ENCODE peak calls at places on chromosomes 3 and 15, in four cellular contexts. Y is prostate gland, B is cardiac muscle cell, G is dorsolateral prefrontal cortex. E is an unnamed sample.

GRCh38 chr3:141050913-141051632 is at the start of gene SPSB4:
- DNase-seq in Y (no peak), B (peak), G (no peak), E (peak)

GRCh38 chr3:100246999-100247398 is 13.8 kb upstream of the TBC1D23 start:
- DNase-seq in Y (no peak), B (no peak), G (no peak), E (no peak)

GRCh38 chr3:144197116-144197515 is 225.5 kb downstream of the DIPK2A start:
- DNase-seq in Y (no peak), B (no peak), G (no peak), E (no peak)

GRCh38 chr3:134362670-134363380 is 11.4 kb downstream of the AMOTL2 start:
- DNase-seq in Y (no peak), B (no peak), G (no peak), E (no peak)

GRCh38 chr3:127289646-127290575 is 2.1 kb upstream of the PRR20G start:
- DNase-seq in Y (no peak), B (no peak), G (no peak), E (no peak)

GRCh38 chr15:52714968-52715367 is 35.8 kb upstream of the ATOSA start:
- DNase-seq in Y (no peak), B (no peak), G (no peak), E (no peak)

GRCh38 chr3:128618398-128618726 is 32.3 kb downstream of the RPN1 start:
- DNase-seq in Y (no peak), B (no peak), G (no peak), E (no peak)

GRCh38 chr3:50352762-50353161 is 2.1 kb downstream of the CYB561D2 start:
- DNase-seq in Y (no peak), B (no peak), G (no peak), E (no peak)

GRCh38 chr3:65894679-65895078 is 144.0 kb downstream of the MAGI1 start:
- DNase-seq in Y (no peak), B (peak), G (no peak), E (no peak)

GRCh38 chr3:119310052-119310451 is 15.9 kb downstream of the ARHGAP31 start:
- DNase-seq in Y (no peak), B (peak), G (no peak), E (no peak)

GRCh38 chr15:54579855-54580254 is 601.6 kb downstream of the UNC13C start:
- DNase-seq in Y (no peak), B (no peak), G (no peak), E (no peak)

GRCh38 chr3:107775958-107776357 is 253.2 kb downstream of the BBX start:
- DNase-seq in Y (no peak), B (no peak), G (no peak), E (no peak)

GRCh38 chr3:194808709-194809108 is 123.0 kb downstream of the FAM43A start:
- DNase-seq in Y (no peak), B (no peak), G (no peak), E (no peak)

GRCh38 chr15:58903232-58903631 is 30.2 kb downstream of the SLTM start:
- DNase-seq in Y (no peak), B (peak), G (no peak), E (no peak)

GRCh38 chr3:13125092-13126015 is 52.1 kb upstream of the IQSEC1 start:
- DNase-seq in Y (no peak), B (no peak), G (no peak), E (no peak)

GRCh38 chr15:53569756-53570480 is 189.5 kb downstream of the WDR72 start:
- DNase-seq in Y (no peak), B (no peak), G (no peak), E (no peak)

GRCh38 chr15:52481915-52482314 is 46.8 kb downstream of the MYO5A start:
- DNase-seq in Y (no peak), B (peak), G (no peak), E (no peak)

GRCh38 chr15:26967719-26968269 is 3.2 kb upstream of the GABRG3 start:
- DNase-seq in Y (no peak), B (no peak), G (peak), E (no peak)
- H3K4me3 ChIP-seq in Y (peak), B (peak), G (peak), E (no peak)

GRCh38 chr15:57190208-57190607 is 186.1 kb upstream of the CGNL1 start:
- DNase-seq in Y (no peak), B (no peak), G (no peak), E (no peak)
- H3K27ac ChIP-seq in Y (no peak), B (no peak), G (no peak), E (no peak)

DNA sequence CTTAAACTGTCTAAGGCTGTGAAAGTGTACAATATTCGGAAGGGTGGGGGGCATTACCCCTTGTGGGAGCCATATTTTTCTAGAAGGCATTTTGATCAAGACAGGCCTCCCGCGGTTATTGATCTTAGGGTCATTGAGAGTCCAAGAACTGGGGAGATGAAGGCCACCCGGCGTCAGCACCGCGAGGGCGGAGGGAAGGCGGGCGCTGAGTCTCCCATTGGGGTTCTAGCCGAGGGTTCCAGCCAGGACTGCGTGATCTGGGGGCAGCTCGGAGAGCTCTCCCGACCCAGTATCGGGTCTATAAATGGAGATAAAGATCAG is 755 bp upstream of the ST8SIA2 start:
- DNase-seq in Y (no peak), B (no peak), G (no peak), E (no peak)
- H3K4me3 ChIP-seq in Y (no peak), B (peak), G (no peak), E (no peak)

DNA sequence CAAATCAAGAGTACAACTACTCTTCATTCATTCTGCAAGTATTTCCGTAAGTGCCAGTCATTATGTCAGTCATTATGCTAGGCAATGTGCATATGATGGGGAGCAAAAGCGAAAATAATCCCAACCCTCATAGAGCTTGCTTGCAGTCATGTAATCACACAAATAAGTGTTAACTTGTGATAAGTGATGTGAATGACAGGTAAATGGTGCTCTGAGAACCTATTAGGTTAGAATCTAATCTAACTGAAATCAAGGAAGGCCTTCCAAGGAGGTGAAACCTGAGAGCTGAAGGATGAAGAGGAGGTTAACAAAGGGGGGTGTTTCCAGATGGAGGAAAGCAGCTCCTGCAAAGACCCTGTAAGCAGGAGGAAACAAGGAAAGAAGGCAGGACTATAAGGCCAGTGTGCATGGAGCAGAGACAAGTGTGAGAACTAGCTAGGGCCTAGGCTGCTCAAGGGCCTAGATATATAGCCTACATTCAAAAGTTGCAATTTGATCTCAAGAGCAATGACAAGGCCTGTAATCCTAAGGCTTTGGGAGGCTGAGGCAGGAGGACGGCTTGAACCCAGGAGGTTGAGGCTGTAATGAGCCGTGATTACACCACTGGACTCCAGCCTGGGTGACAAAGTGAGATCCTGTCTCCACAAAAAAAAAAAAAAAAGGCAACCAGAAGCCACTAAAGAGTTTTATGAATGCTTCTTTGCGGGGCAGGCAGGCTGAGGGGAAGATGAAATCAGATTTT is 5.3 kb downstream of the PTPN9 start:
- DNase-seq in Y (no peak), B (no peak), G (no peak), E (no peak)
- H3K27ac ChIP-seq in Y (no peak), B (peak), G (no peak), E (no peak)

GRCh38 chr3:159829056-159829995 is 159.3 kb upstream of the IL12A start:
- DNase-seq in Y (peak), B (peak), G (no peak), E (peak)
- H3K4me3 ChIP-seq in Y (no peak), B (no peak), G (no peak), E (no peak)

DNA sequence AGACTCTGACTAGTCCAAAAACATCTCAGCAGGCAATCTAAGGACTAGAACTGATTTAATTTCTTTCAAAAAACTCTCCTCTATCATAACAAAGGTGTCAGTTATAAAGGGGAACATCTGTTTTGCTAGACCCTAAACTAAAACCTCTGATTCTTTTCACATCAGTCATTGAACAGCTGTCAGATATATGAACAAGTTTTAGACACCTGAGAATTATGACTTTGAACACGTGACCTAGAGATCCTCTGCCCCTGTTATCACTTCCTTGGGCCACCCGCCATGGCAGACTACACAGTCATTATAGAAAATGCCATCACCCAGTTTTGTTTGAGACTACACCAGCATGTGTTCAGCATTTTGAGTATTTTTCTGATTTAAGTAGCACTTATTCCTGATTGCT is 282.3 kb upstream of the TBL1XR1 start:
- DNase-seq in Y (no peak), B (no peak), G (no peak), E (no peak)
- H3K27ac ChIP-seq in Y (peak), B (no peak), G (no peak), E (no peak)

GRCh38 chr15:98425173-98425572 is 223.2 kb upstream of the IGF1R start:
- DNase-seq in Y (no peak), B (no peak), G (no peak), E (no peak)

GRCh38 chr15:98433856-98434255 is 214.5 kb upstream of the IGF1R start:
- DNase-seq in Y (no peak), B (no peak), G (no peak), E (no peak)

GRCh38 chr15:98433302-98433701 is 215.0 kb upstream of the IGF1R start:
- DNase-seq in Y (no peak), B (peak), G (no peak), E (no peak)

GRCh38 chr15:98431171-98431570 is 217.2 kb upstream of the IGF1R start:
- DNase-seq in Y (no peak), B (no peak), G (no peak), E (no peak)

GRCh38 chr15:98428253-98428989 is 219.9 kb upstream of the IGF1R start:
- DNase-seq in Y (peak), B (peak), G (peak), E (peak)
- H3K4me3 ChIP-seq in Y (peak), B (peak), G (peak), E (no peak)